ENCODE peak calls at places on chromosomes 2 and 18, in ten cellular contexts. E is AG20443, C is A673, S is cardiac fibroblast, O is HT1080, W is pulmonary artery endothelial cell, J is NCI-H2171, R is AML-193, A is GM23248, U is GM13977. Y is an unnamed sample.

GRCh38 chr2:126774290-126774689 is 118.3 kb downstream of the GYPC start:
- DNase-seq in E (no peak), C (no peak), S (no peak), O (no peak), W (no peak), J (no peak), R (no peak), A (no peak), U (no peak), Y (no peak)

GRCh38 chr2:106104332-106105062 is 89.6 kb downstream of the UXS1 start:
- DNase-seq in E (peak), C (peak), S (peak), O (peak), W (peak), J (peak), R (peak), A (peak), U (peak), Y (peak)

GRCh38 chr2:209367091-209367747 is 56.6 kb upstream of the MAP2 start:
- DNase-seq in E (no peak), C (no peak), S (peak), O (no peak), W (no peak), J (no peak), R (no peak), A (peak), U (no peak), Y (no peak)

GRCh38 chr2:5546176-5546575 is 146.0 kb upstream of the SOX11 start:
- DNase-seq in E (no peak), C (no peak), S (no peak), O (peak), W (no peak), J (no peak), R (no peak), A (no peak), U (no peak), Y (peak)

GRCh38 chr2:9972621-9973445 is 21.3 kb downstream of the GRHL1 start:
- DNase-seq in E (peak), C (no peak), S (peak), O (peak), W (no peak), J (no peak), R (no peak), A (peak), U (no peak), Y (no peak)

GRCh38 chr2:199458806-199459285 is 1.1 kb upstream of the SATB2 start:
- DNase-seq in E (peak), C (no peak), S (peak), O (no peak), W (no peak), J (no peak), R (no peak), A (peak), U (peak), Y (peak)

GRCh38 chr2:135600915-135601314 is 69.6 kb downstream of the R3HDM1 start:
- DNase-seq in E (no peak), C (peak), S (peak), O (no peak), W (no peak), J (no peak), R (no peak), A (peak), U (no peak), Y (no peak)

GRCh38 chr2:121649402-121649651 is at the start of gene CLASP1:
- DNase-seq in E (peak), C (peak), S (peak), O (peak), W (peak), J (peak), R (peak), A (peak), U (peak), Y (no peak)

GRCh38 chr2:9473985-9474360 is 378 bp upstream of the IAH1 start:
- DNase-seq in E (peak), C (peak), S (peak), O (no peak), W (no peak), J (peak), R (no peak), A (peak), U (peak), Y (no peak)

GRCh38 chr2:66024396-66024795 is 410.5 kb upstream of the MEIS1 start:
- DNase-seq in E (no peak), C (no peak), S (no peak), O (no peak), W (no peak), J (no peak), R (no peak), A (no peak), U (no peak), Y (no peak)

GRCh38 chr2:217866457-217866856 is 136.3 kb downstream of the TNS1 start:
- DNase-seq in E (no peak), C (no peak), S (no peak), O (no peak), W (no peak), J (no peak), R (no peak), A (no peak), U (no peak), Y (no peak)

GRCh38 chr2:166671831-166672230 is 177.8 kb upstream of the SCN7A start:
- DNase-seq in E (no peak), C (peak), S (peak), O (no peak), W (no peak), J (no peak), R (no peak), A (no peak), U (no peak), Y (no peak)

GRCh38 chr2:18987592-18988073 is 370.8 kb downstream of the OSR1 start:
- DNase-seq in E (peak), C (peak), S (peak), O (peak), W (no peak), J (peak), R (no peak), A (peak), U (no peak), Y (peak)

GRCh38 chr2:26429779-26430654 is 28.3 kb downstream of the DRC1 start:
- DNase-seq in E (peak), C (no peak), S (peak), O (no peak), W (no peak), J (peak), R (no peak), A (peak), U (no peak), Y (no peak)

GRCh38 chr18:69774831-69775230 is 172.8 kb downstream of the CD226 start:
- DNase-seq in E (no peak), C (peak), S (peak), O (no peak), W (no peak), J (no peak), R (peak), A (peak), U (no peak), Y (no peak)

GRCh38 chr18:58136865-58137264 is 92.8 kb downstream of the NEDD4L start:
- DNase-seq in E (no peak), C (no peak), S (no peak), O (no peak), W (no peak), J (no peak), R (no peak), A (no peak), U (no peak), Y (no peak)

GRCh38 chr18:49768051-49768391 is 45.3 kb downstream of the ACAA2 start:
- DNase-seq in E (peak), C (peak), S (peak), O (peak), W (no peak), J (no peak), R (no peak), A (peak), U (no peak), Y (peak)

Y was measured in foreskin keratinocyte.